ENCODE peak calls at places on chromosomes 6 and 20, in seven cellular contexts. E, W, U, M, D, F and N are unnamed samples.

GRCh38 chr6:169893624-169894023 is 142.2 kb downstream of the ERMARD start:
- DNase-seq in E (peak), W (no peak), U (no peak), M (no peak), D (no peak), F (no peak), N (no peak)

GRCh38 chr20:313948-314347 is 11.4 kb upstream of the SOX12 start:
- DNase-seq in E (no peak), W (no peak), U (no peak), M (no peak), D (no peak), F (peak), N (no peak)

GRCh38 chr20:4111440-4112411 is 96.4 kb upstream of the RNF24 start:
- DNase-seq in E (no peak), W (no peak), U (no peak), M (no peak), D (no peak), F (no peak), N (no peak)

GRCh38 chr6:168782211-168782729 is 341.3 kb downstream of the SMOC2 start:
- DNase-seq in E (no peak), W (no peak), U (no peak), M (no peak), D (no peak), F (no peak), N (no peak)

GRCh38 chr6:42771741-42772100 is 10.1 kb upstream of the BICRAL start:
- DNase-seq in E (no peak), W (no peak), U (no peak), M (no peak), D (no peak), F (no peak), N (no peak)

GRCh38 chr20:8798505-8798904 is 270.4 kb upstream of the PLCB4 start:
- DNase-seq in E (no peak), W (no peak), U (no peak), M (no peak), D (no peak), F (no peak), N (no peak)

GRCh38 chr20:62949887-62950286 is 2.6 kb upstream of the SLC17A9 start:
- DNase-seq in E (no peak), W (no peak), U (no peak), M (no peak), D (no peak), F (no peak), N (no peak)

GRCh38 chr6:11236351-11236750 is 3.9 kb upstream of the NEDD9 start:
- DNase-seq in E (no peak), W (peak), U (no peak), M (no peak), D (no peak), F (no peak), N (no peak)

GRCh38 chr6:24307881-24308280 is 50.0 kb downstream of the DCDC2 start:
- DNase-seq in E (no peak), W (no peak), U (no peak), M (no peak), D (no peak), F (no peak), N (no peak)

GRCh38 chr6:45987866-45988265 is 27.8 kb downstream of the CLIC5 start:
- DNase-seq in E (no peak), W (no peak), U (no peak), M (no peak), D (no peak), F (no peak), N (no peak)

GRCh38 chr20:31751126-31751525 is 12.0 kb downstream of the TPX2 start:
- DNase-seq in E (no peak), W (no peak), U (no peak), M (no peak), D (no peak), F (no peak), N (no peak)

GRCh38 chr6:89475634-89476033 is 42.7 kb downstream of the ANKRD6 start:
- DNase-seq in E (no peak), W (peak), U (no peak), M (no peak), D (no peak), F (peak), N (no peak)

DNA sequence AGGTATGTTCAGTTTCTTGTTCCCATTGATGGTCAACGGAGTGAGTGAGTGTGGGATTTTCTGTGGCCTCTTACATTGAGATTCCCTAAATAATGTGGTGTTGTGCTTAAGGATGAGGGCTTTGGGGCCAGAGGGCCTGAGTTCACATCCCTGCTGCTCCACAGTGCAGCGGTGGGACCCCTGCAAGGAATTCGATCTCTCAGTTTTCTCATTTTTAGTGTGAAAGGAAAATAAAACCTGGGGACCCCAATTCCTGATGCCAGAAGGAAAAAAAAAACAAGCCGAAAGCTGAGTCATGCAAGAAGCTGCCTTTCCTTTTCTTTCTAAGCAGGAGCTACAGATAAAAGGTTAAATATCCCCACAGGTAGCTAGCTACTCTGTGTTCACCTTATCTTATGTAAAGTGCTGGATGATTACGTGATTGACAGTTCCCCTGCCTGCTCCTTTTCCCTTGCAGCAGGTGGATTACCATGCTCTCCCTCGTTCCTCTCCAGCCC is 120.2 kb upstream of the CLDN20 start:
- DNase-seq in E (no peak), W (no peak), U (no peak), M (no peak), D (no peak), F (no peak), N (no peak)
- TF ChIP-seq TAF1 in E (no peak), W (no peak), U (no peak), M (no peak), D (no peak), F (no peak), N (no peak)

DNA sequence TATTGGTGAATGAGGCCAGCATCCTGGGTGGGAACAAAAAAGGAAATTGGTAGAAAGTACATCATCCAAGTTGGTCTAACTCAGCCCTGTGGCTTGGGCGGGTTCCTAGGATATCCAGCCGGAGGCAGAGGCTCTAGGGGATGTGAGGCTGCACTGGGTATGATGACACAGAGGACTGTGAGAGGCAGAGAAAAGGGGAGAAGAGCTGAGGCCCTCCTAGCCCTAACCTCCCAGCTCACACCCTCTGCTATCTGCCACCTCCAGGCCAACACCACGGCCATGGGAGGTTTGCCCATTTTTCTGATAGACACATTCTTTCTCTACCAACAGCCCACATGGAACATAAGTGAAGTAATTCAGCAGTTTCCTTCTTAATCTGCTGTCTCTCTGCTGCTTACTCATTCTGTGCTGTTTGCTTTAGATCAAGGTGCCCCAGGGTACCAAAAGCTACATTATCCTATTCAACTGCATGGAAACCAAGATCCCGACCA is 284.4 kb downstream of the ESR1 start:
- DNase-seq in E (no peak), W (no peak), U (no peak), M (no peak), D (no peak), F (no peak), N (no peak)
- TF ChIP-seq TAF1 in E (no peak), W (no peak), U (no peak), M (no peak), D (no peak), F (no peak), N (no peak)

DNA sequence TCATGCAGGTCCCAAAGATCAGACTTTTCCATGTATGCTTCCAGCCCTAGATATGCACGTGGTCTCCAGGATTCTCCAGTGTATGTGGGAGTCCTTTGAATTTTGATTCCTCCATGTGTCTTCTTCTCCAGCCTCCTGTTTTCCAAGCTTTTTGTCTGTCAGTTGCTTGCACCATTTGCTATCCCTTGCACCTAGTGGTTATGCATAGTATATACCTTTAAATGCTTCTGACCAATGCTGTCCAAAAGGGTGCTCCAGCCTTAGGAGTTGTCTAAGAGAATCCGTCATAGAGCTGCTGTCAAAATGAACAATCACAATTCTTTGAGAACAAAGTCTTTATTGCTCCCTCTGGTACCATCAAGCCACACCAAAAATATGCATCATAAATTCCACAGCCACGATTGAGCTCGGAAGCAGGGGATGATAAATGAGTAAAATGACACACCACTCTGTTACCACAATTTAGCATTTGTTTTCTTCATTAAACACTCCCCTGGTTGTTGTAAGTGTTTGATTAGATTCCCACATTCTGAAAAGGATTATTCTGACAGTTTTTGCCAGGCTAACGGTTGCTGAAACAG is 706.2 kb upstream of the GJE1 start:
- DNase-seq in E (no peak), W (no peak), U (no peak), M (no peak), D (no peak), F (no peak), N (no peak)
- TF ChIP-seq TAF1 in E (no peak), W (no peak), U (no peak), M (no peak), D (no peak), F (no peak), N (no peak)

GRCh38 chr6:97917369-97917768 is 634.4 kb upstream of the MMS22L start:
- DNase-seq in E (no peak), W (no peak), U (no peak), M (no peak), D (no peak), F (no peak), N (no peak)

GRCh38 chr6:97915537-97915936 is 632.5 kb upstream of the MMS22L start:
- DNase-seq in E (no peak), W (no peak), U (no peak), M (no peak), D (no peak), F (no peak), N (no peak)

GRCh38 chr6:97923249-97923648 is 640.2 kb upstream of the MMS22L start:
- DNase-seq in E (no peak), W (no peak), U (no peak), M (no peak), D (no peak), F (no peak), N (no peak)

GRCh38 chr6:97919046-97919445 is 636.0 kb upstream of the MMS22L start:
- DNase-seq in E (no peak), W (no peak), U (no peak), M (no peak), D (no peak), F (no peak), N (no peak)

DNA sequence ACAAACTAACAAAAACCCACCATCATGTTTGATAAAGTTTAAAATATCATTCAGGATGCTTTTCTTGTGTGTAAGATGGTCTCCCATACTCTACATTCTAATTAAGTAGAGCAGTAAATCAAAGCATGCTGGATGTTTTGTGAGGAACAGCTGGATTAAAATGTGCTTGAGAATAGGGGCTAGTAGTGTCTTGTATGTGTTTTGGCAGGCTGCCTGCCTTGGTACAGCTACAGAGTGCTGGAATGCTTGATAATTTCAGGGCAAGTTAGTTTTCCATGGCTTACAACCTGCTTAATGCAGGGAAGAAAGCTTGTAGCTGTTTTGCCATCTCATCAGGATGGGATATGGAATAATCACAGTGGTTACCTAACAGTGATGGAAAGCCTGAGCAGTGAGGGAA is 636.6 kb upstream of the MMS22L start:
- DNase-seq in E (no peak), W (no peak), U (no peak), M (no peak), D (no peak), F (no peak), N (no peak)
- TF ChIP-seq TAF1 in E (no peak), W (no peak), U (no peak), M (no peak), D (no peak), F (no peak), N (no peak)

GRCh38 chr6:25449774-25450173 is 170.6 kb downstream of the CARMIL1 start:
- DNase-seq in E (peak), W (no peak), U (no peak), M (no peak), D (no peak), F (no peak), N (no peak)
- TF ChIP-seq TAF1 in E (no peak), W (no peak), U (no peak), M (no peak), D (no peak), F (no peak), N (no peak)

DNA sequence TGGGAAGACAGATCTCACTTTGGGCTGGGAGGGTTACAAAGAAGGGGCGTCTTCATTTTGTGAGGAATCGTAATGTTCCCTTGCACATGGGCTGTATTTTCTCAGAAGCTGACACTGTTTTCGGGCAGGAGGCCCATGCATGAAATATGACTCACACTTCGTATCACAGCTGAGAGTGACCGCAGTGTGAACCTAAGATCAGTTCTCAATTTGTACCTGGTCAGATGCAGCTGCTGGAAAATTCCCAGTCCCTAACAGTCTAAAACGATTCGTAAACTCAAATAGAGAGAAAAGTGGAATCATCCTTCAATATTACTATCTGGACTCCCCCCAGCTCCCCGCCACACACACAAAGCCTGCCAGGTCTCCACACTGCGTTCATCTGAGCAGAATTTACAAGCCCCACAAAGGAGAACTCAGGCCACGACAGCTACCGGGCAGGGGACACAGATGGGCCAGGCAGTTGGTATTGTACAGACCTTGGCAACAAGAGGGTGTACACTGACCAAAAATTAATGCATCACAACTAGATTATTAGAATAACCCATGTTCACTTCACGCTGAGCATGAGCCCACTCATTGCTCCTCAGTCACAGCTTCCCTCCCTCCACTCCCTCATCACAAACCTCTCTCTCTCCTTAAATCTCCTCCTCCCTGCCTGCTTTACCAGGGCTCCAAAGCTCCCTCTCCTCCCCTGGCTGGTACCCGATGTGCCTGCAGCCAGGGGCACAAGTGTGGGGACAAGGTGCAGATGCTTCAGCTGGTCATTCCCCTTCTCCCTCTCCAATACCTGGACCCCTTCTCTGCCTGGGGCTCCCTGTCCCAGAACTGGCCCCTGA is 488.4 kb downstream of the PREX1 start:
- DNase-seq in E (no peak), W (peak), U (no peak), M (no peak), D (no peak), F (no peak), N (no peak)
- TF ChIP-seq TAF1 in E (no peak), W (no peak), U (no peak), M (no peak), D (no peak), F (no peak), N (no peak)

DNA sequence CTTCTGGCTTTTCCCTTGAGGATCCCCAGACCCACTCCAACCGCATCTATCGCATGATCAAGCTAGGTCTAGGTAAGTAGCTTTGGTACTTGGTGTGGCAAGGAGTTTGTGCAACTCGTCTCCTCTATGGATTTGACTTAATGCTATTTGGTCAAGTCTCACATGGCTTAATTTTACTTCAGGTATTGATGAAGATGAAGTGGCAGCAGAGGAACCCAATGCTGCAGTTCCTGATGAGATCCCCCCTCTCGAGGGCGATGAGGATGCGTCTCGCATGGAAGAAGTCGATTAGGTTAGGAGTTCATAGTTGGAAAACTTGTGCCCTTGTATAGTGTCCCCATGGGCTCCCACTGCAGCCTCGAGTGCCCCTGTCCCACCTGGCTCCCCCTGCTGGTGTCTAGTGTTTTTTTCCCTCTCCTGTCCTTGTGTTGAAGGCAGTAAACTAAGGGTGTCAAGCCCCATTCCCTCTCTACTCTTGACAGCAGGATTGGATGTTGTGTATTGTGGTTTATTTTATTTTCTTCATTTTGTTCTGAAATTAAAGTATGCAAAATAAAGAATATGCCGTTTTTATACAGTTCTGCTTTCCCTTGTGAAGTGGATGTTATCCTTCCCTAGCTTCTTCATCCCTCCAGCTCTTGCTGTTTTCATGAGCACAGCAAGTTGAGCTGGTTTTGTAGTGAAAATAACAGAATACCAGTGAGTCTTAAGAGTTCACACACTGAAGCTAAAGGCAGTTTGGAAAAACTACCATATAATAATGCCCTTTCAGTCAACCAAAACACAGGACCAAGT is 3.8 kb downstream of the SLC35B2 start:
- DNase-seq in E (no peak), W (no peak), U (no peak), M (no peak), D (no peak), F (peak), N (no peak)
- TF ChIP-seq TAF1 in E (no peak), W (no peak), U (no peak), M (no peak), D (no peak), F (no peak), N (no peak)